ENCODE peak calls at places on chromosomes 4 and X, in five cellular contexts. F is K562, J is HepG2, W is GM12878, M is GM12891. O is an unnamed sample.

GRCh38 chr4:57308301-57308700 is 198.1 kb upstream of the IGFBP7 start:
- DNase-seq in F (no peak), J (no peak), W (no peak), M (no peak), O (no peak)

GRCh38 chrX:19774905-19775304 is 112.5 kb downstream of the SH3KBP1 start:
- DNase-seq in F (no peak), J (no peak), W (no peak), M (no peak), O (no peak)

GRCh38 chrX:11567528-11568220 is 98.0 kb downstream of the ARHGAP6 start:
- DNase-seq in F (no peak), J (no peak), W (no peak), M (no peak), O (no peak)

GRCh38 chrX:3362956-3363355 is 16.5 kb upstream of the MXRA5 start:
- DNase-seq in F (no peak), J (no peak), W (no peak), M (no peak), O (no peak)

GRCh38 chr4:110007217-110007616 is 94.5 kb downstream of the EGF start:
- DNase-seq in F (no peak), J (peak), W (no peak), M (no peak), O (no peak)

GRCh38 chr4:30948653-30949052 is 228.5 kb downstream of the PCDH7 start:
- DNase-seq in F (no peak), J (no peak), W (no peak), M (no peak), O (no peak)

GRCh38 chrX:2391869-2392606 is 108.7 kb downstream of the DHRSX start:
- DNase-seq in F (no peak), J (peak), W (no peak), M (no peak), O (no peak)

GRCh38 chrX:10513974-10514373 is 106.4 kb downstream of the MID1 start:
- DNase-seq in F (no peak), J (no peak), W (no peak), M (no peak), O (no peak)

GRCh38 chr4:170589597-170590191 is 499.9 kb upstream of the AADAT start:
- DNase-seq in F (no peak), J (peak), W (peak), M (peak), O (no peak)

GRCh38 chr4:135319685-135320084 is 1118.1 kb upstream of the PABPC4L start:
- DNase-seq in F (no peak), J (peak), W (no peak), M (no peak), O (no peak)

GRCh38 chr4:52069566-52069965 is 18.5 kb downstream of the SPATA18 start:
- DNase-seq in F (no peak), J (no peak), W (no peak), M (no peak), O (no peak)

GRCh38 chr4:740656-741282 is 35.1 kb downstream of the PCGF3 start:
- DNase-seq in F (no peak), J (no peak), W (no peak), M (no peak), O (no peak)

GRCh38 chr4:158850800-158851644 is 82.2 kb downstream of the FNIP2 start:
- DNase-seq in F (peak), J (no peak), W (no peak), M (no peak), O (no peak)

GRCh38 chr4:70993181-70994068 is at the start of gene DCK:
- DNase-seq in F (peak), J (peak), W (no peak), M (peak), O (peak)

GRCh38 chrX:68938244-68939004 is 109.6 kb downstream of the EFNB1 start:
- DNase-seq in F (no peak), J (no peak), W (no peak), M (no peak), O (no peak)

GRCh38 chrX:74613350-74614192 is 853 bp downstream of the RLIM start:
- DNase-seq in F (peak), J (peak), W (no peak), M (no peak), O (peak)

GRCh38 chr4:47551682-47552081 is 66.6 kb downstream of the ATP10D start:
- DNase-seq in F (no peak), J (no peak), W (no peak), M (no peak), O (no peak)

GRCh38 chrX:141221611-141222010 is 20.7 kb downstream of the SPANXC start:
- DNase-seq in F (no peak), J (no peak), W (no peak), M (no peak), O (no peak)

GRCh38 chrX:18654873-18655836 is 16.8 kb downstream of the RS1 start:
- DNase-seq in F (no peak), J (peak), W (no peak), M (no peak), O (no peak)

GRCh38 chr4:76981649-76982048 is 32.1 kb downstream of the SEPTIN11 start:
- DNase-seq in F (no peak), J (no peak), W (no peak), M (no peak), O (no peak)

GRCh38 chrX:20513185-20513584 is 246.5 kb upstream of the RPS6KA3 start:
- DNase-seq in F (no peak), J (no peak), W (no peak), M (no peak), O (no peak)

GRCh38 chrX:8404443-8404842 is 60.2 kb upstream of the VCX3B start:
- DNase-seq in F (no peak), J (no peak), W (no peak), M (no peak), O (no peak)

GRCh38 chrX:84729809-84730208 is 227.6 kb upstream of the HDX start:
- DNase-seq in F (peak), J (peak), W (peak), M (peak), O (peak)

GRCh38 chrX:70171636-70172035 is 5.6 kb upstream of the DGAT2L6 start:
- DNase-seq in F (no peak), J (no peak), W (no peak), M (no peak), O (no peak)

GRCh38 chr4:181909368-181909767 is 333.8 kb upstream of the TENM3 start:
- DNase-seq in F (no peak), J (no peak), W (no peak), M (no peak), O (no peak)

GRCh38 chr4:150046728-150047217 is 31.5 kb upstream of the DCLK2 start:
- DNase-seq in F (no peak), J (no peak), W (no peak), M (no peak), O (no peak)

GRCh38 chr4:947491-947971 is 15.3 kb downstream of the TMEM175 start:
- DNase-seq in F (no peak), J (no peak), W (no peak), M (no peak), O (peak)

GRCh38 chrX:1398431-1399340 is 6.8 kb upstream of the SLC25A6 start:
- DNase-seq in F (no peak), J (no peak), W (no peak), M (no peak), O (no peak)

GRCh38 chr4:155403886-155404285 is 27.1 kb upstream of the MAP9 start:
- DNase-seq in F (no peak), J (no peak), W (no peak), M (no peak), O (no peak)

GRCh38 chr4:98604723-98605122 is 53.7 kb downstream of the TSPAN5 start:
- DNase-seq in F (no peak), J (no peak), W (no peak), M (no peak), O (no peak)

GRCh38 chr4:169024762-169025161 is 14.7 kb upstream of the CBR4 start:
- DNase-seq in F (no peak), J (no peak), W (no peak), M (peak), O (no peak)

GRCh38 chr4:136319789-136320470 is 1212.4 kb downstream of the PCDH18 start:
- DNase-seq in F (no peak), J (peak), W (no peak), M (no peak), O (no peak)

GRCh38 chrX:10085223-10085622 is 71.6 kb upstream of the CLCN4 start:
- DNase-seq in F (no peak), J (no peak), W (peak), M (no peak), O (no peak)

GRCh38 chrX:49106296-49106695 is 17.2 kb downstream of the GPKOW start:
- DNase-seq in F (no peak), J (no peak), W (no peak), M (no peak), O (no peak)

GRCh38 chrX:49100704-49101628 is 21.3 kb upstream of the WDR45 start:
- DNase-seq in F (peak), J (peak), W (peak), M (peak), O (peak)

GRCh38 chrX:49101629-49101984 is 21.9 kb upstream of the WDR45 start:
- DNase-seq in F (peak), J (no peak), W (no peak), M (no peak), O (no peak)

GRCh38 chrX:49102221-49102620 is 21.3 kb downstream of the GPKOW start:
- DNase-seq in F (no peak), J (peak), W (no peak), M (no peak), O (no peak)

GRCh38 chrX:49103637-49104036 is 19.9 kb downstream of the GPKOW start:
- DNase-seq in F (no peak), J (peak), W (no peak), M (no peak), O (no peak)
- TF ChIP-seq TAF1 in F (no peak), J (no peak), W (no peak), M (no peak), O (no peak)

GRCh38 chr4:17511950-17512795 is at the start of gene QDPR:
- DNase-seq in F (peak), J (peak), W (peak), M (peak), O (peak)
- TF ChIP-seq POLR2A in F (peak), J (peak), W (peak), M (no peak), O (no peak)

DNA sequence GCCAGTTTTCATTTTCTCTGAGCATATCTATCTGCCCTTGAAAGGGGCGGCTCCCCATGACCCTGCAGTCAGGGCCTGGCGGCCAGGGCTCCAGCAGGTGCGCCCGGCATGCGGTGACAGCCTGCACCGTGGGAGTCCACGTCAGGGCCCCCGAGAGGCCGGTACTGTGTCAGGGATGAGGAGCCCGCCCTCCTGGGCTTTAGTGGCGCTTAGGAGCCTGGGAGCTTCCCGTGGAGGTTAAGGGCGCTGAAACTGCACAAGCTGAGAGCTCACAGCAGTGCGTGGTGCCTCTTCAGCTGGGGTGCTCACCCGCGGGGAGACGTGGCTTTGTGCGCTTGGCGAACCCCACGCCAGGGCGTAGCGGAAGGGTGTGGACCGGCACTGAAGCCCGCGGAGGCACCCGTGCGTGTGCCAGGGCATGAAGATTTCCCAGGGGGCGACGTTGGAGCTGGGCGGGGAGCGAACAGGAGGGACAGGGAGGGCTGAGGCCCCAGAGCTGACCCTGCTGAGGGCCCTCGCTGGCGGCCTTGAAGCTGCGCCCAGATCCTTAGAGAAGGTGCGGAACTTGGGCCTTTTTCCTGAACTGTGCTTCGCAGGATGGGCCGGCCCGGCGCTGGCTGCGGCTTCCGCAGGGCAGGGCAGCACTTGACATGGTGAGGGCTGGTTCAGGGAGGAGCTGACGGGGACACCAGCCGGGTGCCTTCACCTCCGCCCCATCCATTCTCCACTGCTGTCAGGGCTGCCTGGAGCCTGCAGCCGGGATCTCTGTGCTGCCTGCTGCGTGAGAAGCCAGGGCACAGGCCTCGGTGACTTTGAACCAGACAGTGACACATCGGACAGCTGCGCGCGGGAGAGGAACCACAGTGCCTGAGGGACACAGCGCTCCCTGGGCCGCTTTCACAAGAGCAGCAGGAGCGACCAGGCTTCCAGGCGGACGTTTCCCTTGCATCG is 32.9 kb downstream of the HTT-AS start:
- DNase-seq in F (no peak), J (peak), W (no peak), M (no peak), O (peak)
- TF ChIP-seq TAF1 in F (no peak), J (peak), W (peak), M (no peak), O (no peak)

DNA sequence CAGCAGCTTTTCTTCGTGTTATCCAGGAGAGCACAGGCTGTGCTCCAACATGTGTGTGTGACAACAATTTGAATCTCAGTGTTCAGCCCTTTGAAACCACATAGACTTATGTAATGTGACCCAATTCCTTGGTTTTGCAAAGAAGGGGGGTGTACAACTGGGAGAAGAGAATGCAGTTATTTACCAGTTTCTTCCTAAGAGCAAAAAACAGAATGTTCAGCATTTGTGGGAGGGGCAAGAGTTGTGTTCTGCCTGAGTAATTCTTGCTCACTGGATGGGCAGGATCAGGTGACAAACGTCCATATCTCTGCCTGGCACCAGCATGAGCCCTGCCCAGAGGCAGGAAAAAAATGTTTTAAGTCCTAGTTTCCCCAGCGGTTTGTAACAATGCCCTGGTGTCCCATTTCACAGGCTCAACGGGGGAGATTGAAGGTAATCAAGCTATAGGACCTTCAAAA is 72.0 kb downstream of the PRPS1 start:
- DNase-seq in F (no peak), J (no peak), W (no peak), M (no peak), O (no peak)
- TF ChIP-seq POLR2A in F (no peak), J (no peak), W (no peak), M (no peak), O (no peak)